ENCODE peak calls at places on chromosome 4, in five cellular contexts. C is Peyer's patch, I is IMR-90, K is H1, A is cardiac muscle cell. V is an unnamed sample. For H3K4me1, the result is how much of the 10 kb centered on the place peaks cover.

GRCh38 chr4:159185593-159186023 is 82.7 kb downstream of the RAPGEF2 start:
- DNase-seq in I (no peak), K (no peak), C (no peak), A (no peak), V (no peak)

GRCh38 chr4:14749910-14750309 is 252.4 kb upstream of the CPEB2 start:
- DNase-seq in I (no peak), K (no peak), A (peak), C (no peak), V (peak)

GRCh38 chr4:3783691-3784306 is 17.6 kb downstream of the ADRA2C start:
- DNase-seq in A (no peak), K (peak), C (no peak), I (no peak), V (no peak)

GRCh38 chr4:113339430-113339813 is 290.0 kb downstream of the ANK2 start:
- DNase-seq in A (peak), I (no peak), C (no peak), K (no peak), V (no peak)

GRCh38 chr4:139484861-139485311 is 31.0 kb downstream of the RAB33B start:
- DNase-seq in K (no peak), I (no peak), A (no peak), C (no peak), V (no peak)

GRCh38 chr4:8089862-8090261 is 68.8 kb downstream of the ABLIM2 start:
- DNase-seq in K (no peak), A (no peak), C (no peak), I (no peak), V (no peak)

GRCh38 chr4:1856920-1857699 is 1.2 kb upstream of the LETM1 start:
- DNase-seq in C (no peak), A (peak), K (no peak), I (no peak), V (no peak)

GRCh38 chr4:2218436-2218835 is 23.5 kb downstream of the HAUS3 start:
- DNase-seq in K (no peak), C (no peak), A (no peak), I (no peak), V (no peak)

GRCh38 chr4:71614626-71615025 is 169.3 kb downstream of the GC start:
- DNase-seq in I (no peak), A (no peak), C (peak), K (no peak), V (peak)

GRCh38 chr4:163875327-163875726 is 380.8 kb downstream of the TMA16 start:
- DNase-seq in A (no peak), K (no peak), C (no peak), I (no peak), V (peak)

GRCh38 chr4:6720202-6720699 is 4.3 kb downstream of the BLOC1S4 start:
- DNase-seq in C (peak), I (peak), A (peak), K (peak), V (peak)

GRCh38 chr4:127905029-127905428 is 24.3 kb downstream of the PLK4 start:
- DNase-seq in A (no peak), C (no peak), I (no peak), K (no peak), V (no peak)

GRCh38 chr4:86977621-86978184 is 42.9 kb downstream of the AFF1 start:
- DNase-seq in C (peak), K (no peak), I (peak), A (peak), V (peak)

GRCh38 chr4:128716325-128716724 is 93.2 kb upstream of the JADE1 start:
- DNase-seq in K (no peak), A (no peak), I (peak), C (no peak), V (no peak)

GRCh38 chr4:184937745-184938144 is 80.5 kb upstream of the HELT start:
- DNase-seq in C (no peak), A (no peak), K (peak), I (no peak), V (no peak)

GRCh38 chr4:174940002-174940401 is 21.8 kb downstream of the ADAM29 start:
- DNase-seq in K (no peak), A (no peak), I (no peak), C (no peak), V (no peak)

GRCh38 chr4:170097681-170098080 is 7.9 kb upstream of the AADAT start:
- DNase-seq in A (no peak), K (no peak), C (no peak), I (no peak), V (no peak)

GRCh38 chr4:86181585-86181984 is 178.3 kb downstream of the MAPK10 start:
- DNase-seq in K (no peak), I (peak), A (peak), C (no peak), V (no peak)

GRCh38 chr4:53747401-53747800 is 156.1 kb upstream of the LNX1 start:
- DNase-seq in A (no peak), K (no peak), C (no peak), I (no peak), V (no peak)

GRCh38 chr4:9762823-9763475 is 18.5 kb upstream of the DRD5 start:
- DNase-seq in A (peak), I (peak), K (peak), C (peak), V (peak)

GRCh38 chr4:151575646-151576045 is 166.7 kb downstream of the FHIP1A start:
- DNase-seq in C (no peak), K (no peak), I (no peak), A (no peak), V (peak)

GRCh38 chr4:156497486-156497885 is 474.1 kb downstream of the PDGFC start:
- DNase-seq in A (no peak), I (no peak), K (no peak), C (no peak), V (no peak)

GRCh38 chr4:66736593-66736992 is 808.7 kb downstream of the CENPC start:
- DNase-seq in C (no peak), K (no peak), A (peak), I (no peak), V (peak)

GRCh38 chr4:30875659-30876269 is 155.6 kb downstream of the PCDH7 start:
- DNase-seq in K (no peak), C (no peak), A (no peak), I (peak), V (peak)

GRCh38 chr4:48909697-48910096 is 3.1 kb upstream of the OCIAD2 start:
- DNase-seq in I (peak), A (peak), K (no peak), C (peak), V (peak)

GRCh38 chr4:77818667-77819408 is at the start of gene CNOT6L:
- DNase-seq in C (peak), A (peak), I (peak), K (peak), V (peak)

GRCh38 chr4:110216079-110216478 is 17.7 kb upstream of the ELOVL6 start:
- DNase-seq in C (no peak), A (peak), K (no peak), I (peak), V (no peak)
- H3K27ac ChIP-seq in C (no peak), A (no peak), K (no peak), I (no peak), V (no peak)

DNA sequence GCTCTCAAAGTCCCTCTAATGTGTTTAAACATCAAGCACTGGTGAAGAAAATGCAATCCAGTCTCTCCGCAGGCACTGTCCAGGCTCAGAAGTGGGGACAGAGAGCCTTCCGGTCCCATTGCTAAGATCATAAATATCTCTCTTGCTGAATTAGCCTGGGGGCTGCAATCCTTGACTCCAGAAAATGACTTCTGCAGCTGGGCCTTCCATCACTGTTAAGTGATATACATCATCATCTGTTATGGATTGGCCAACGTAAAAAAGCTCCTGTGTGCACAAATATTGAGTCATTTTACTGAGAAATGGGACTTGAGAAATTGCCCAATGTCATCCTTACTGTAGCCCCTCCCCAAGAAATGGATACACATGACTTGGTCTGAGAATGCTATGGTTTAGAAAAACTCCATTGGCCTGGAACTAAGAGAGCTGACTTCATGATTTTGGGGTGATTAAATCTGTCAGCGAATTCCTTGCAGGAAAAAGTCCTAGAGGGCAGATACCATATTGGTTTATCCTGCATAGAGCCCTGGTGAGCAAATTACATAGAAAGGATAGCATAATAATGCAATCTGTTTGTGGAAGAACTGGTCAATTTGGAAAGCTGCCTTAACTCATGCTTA is 346.0 kb downstream of the GBA3 start:
- DNase-seq in I (no peak), C (no peak), A (no peak), K (no peak), V (no peak)
- TF ChIP-seq CTCF in I (no peak), C (no peak), A (no peak), K (no peak), V (no peak)

DNA sequence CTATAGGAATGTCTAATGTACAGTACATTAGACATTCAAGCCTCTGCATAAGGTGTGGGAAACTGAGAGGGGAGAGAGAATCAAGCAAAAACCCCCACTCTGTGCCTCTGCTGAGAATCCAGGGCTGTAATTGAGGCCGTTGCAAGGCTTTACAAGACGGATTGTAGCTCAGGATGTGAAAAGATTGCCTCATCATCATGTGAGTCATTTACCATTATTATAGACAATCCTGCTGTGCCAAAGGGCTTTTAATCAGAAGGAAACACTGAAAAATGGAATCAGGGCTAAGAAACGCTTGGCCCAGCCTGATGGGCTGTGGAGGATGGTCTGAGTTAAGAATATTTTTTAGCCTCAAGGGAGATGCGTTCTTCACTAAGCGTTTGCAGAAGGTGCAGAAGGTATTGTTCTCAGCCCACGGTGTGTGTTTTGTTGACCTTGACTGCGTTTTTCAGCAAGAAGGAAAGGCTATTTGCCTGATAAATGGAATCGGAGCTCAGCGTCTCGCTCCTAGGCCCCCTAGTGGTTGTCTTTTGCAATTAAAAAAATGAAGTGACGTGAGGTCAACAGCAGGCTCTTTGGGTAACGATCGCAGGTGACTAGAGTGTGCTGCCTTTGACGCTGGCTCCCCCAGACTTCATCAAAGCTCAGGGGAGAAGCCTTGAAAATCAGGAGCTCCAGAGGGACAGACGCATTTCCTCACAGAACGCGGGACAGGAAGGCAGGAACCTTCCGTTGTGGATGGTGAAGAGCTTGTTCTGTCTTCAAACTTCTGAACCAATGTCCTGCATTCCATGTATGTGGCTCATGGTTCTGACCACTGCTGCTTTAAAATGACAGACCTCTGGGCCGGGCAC is 18.1 kb upstream of the CHRNA9 start:
- DNase-seq in C (peak), K (peak), A (peak), I (peak), V (peak)
- H3K4me1 ChIP-seq in C (under half), K (under half), A (under half), I (under half), V (under half)

GRCh38 chr4:168852933-168853713 is 156.9 kb downstream of the CBR4 start:
- DNase-seq in I (no peak), A (no peak), C (no peak), K (no peak), V (no peak)
- H3K27ac ChIP-seq in I (peak), A (no peak), C (no peak), K (no peak), V (no peak)

DNA sequence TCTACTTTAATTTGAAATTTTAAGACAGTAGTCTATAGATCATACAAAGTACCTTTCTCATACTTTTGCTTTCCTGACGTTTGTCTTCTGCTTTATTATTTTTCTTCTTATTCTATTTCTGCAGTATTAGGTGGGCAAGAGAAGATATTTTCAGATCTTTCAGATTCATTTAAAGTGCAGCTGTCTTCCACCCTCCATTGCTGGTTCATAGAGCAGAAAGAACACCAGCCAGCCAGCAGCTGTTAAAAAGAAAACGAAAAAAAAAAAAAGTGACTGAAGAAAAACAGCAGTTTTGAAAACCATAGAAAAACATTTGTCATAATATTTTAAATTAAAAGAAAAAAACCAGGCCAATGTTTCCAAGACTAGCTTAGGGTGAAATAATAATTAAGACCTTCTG is 42.9 kb downstream of the SMAD1 start:
- DNase-seq in A (no peak), K (no peak), I (no peak), C (no peak), V (no peak)
- TF ChIP-seq CTCF in A (no peak), K (no peak), I (no peak), C (no peak), V (no peak)

DNA sequence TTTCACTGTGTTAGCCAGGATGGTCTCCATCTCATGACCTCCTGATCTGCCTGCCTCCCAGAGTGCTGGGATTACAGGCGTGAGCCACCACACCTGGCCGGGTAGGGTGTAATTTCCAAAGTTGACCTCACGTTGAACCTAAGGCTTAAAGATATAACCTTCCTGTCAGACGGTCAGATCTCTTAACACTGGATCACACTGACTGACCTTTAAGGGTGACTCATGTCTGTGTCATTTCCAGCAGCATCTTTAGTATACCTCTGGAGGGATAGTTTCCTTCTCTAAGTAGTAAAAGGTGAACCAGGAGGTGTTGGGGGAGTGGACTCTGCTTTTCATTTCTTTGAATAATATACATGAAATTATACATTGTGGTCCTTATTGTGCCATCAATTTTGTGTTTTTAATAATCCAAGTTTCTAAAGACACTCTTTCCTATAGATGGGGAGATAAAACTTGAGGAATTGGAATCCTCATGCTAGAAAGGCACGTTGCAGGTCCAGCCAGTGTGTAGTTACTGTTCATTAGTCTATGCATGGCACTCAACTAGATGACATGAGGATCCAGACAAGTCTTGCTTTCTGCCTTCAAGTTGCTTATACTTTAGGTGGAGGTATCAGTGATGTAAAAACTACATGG is 45.7 kb downstream of the ARHGAP10 start:
- DNase-seq in K (no peak), I (peak), C (no peak), A (no peak), V (no peak)
- H3K4me1 ChIP-seq in K (under half), I (under half), C (under half), A (under half), V (under half)

GRCh38 chr4:105462610-105463009 is 11.3 kb downstream of the PPA2 start:
- DNase-seq in C (no peak), I (no peak), A (no peak), K (no peak), V (no peak)

GRCh38 chr4:105460306-105460705 is 13.6 kb downstream of the PPA2 start:
- DNase-seq in C (no peak), I (no peak), K (no peak), A (no peak), V (no peak)

GRCh38 chr4:105462042-105462421 is 11.8 kb downstream of the PPA2 start:
- DNase-seq in C (no peak), A (no peak), K (no peak), I (no peak), V (no peak)

GRCh38 chr4:105457997-105458396 is 15.9 kb downstream of the PPA2 start:
- DNase-seq in K (no peak), I (peak), C (no peak), A (no peak), V (no peak)

GRCh38 chr4:105461221-105462041 is 12.4 kb downstream of the PPA2 start:
- DNase-seq in A (peak), I (no peak), K (no peak), C (no peak), V (no peak)
- H3K27ac ChIP-seq in A (no peak), I (no peak), K (no peak), C (no peak), V (no peak)

GRCh38 chr4:79083406-79084010 is 144.3 kb upstream of the PAQR3 start:
- DNase-seq in I (no peak), A (peak), C (no peak), K (no peak), V (no peak)
- TF ChIP-seq CTCF in I (no peak), A (no peak), C (no peak), K (no peak), V (no peak)

DNA sequence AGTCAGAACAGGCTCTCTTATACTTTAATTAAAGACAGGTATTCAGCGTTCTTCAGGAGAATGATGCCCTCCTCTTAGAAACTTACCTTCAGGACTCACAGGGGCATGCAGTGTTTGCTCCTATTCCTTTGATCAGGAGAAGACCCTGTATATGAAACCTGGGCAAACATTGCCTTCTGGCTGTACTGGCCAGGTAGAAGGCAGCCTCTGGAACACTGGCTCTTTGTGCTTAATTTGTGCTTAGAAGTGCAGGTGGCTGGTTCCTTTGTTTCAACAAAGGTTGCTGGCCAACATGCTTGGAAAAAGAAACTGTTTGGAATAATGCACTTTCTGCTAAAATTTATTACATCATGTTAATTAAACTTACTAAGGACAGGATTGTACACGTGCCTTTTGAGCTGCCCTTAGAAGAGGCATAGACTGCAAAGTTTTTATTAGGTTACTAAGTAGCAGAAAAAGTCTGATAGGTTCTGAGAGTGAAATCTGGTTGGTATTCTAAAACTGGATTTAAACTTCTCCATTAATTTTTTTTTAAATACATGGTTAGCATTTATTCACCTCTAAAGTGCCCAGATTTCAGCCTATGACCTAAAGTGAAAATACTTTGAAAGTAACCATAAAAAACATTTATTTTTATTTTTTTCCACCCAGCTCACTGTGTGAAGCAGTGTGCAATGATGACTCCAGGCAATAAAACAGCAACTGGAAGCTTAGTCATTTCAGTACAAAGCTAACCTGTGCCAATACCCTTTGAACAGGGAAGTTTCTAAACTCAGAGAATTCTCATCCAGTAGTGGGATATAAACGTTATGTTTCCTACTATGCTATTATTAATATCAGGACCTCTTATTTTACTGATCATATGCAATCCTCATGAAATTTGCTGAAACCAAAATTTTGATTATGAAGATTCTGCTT is 11.3 kb downstream of the RASSF6 start:
- DNase-seq in I (peak), A (no peak), C (no peak), K (no peak), V (no peak)
- H3K4me1 ChIP-seq in I (under half), A (under half), C (under half), K (under half), V (under half)

V was measured in foreskin keratinocyte.